ENCODE peak calls at places on chromosomes 16 and 17, in six cellular contexts. I is thoracic aorta, K is EL, P is NCI-H2081, B is right lobe of liver, V is nephron progenitor cell. O is an unnamed sample.

GRCh38 chr16:19085679-19086200 is 18.3 kb downstream of the COQ7 start:
- DNase-seq in P (no peak), V (no peak), B (no peak), K (peak; percentile 42), I (no peak), O (no peak)

GRCh38 chr17:57898487-57899311 is 48.9 kb upstream of the MRPS23 start:
- DNase-seq in K (peak; percentile 79), P (no peak), I (no peak), B (no peak), V (peak; percentile 71), O (no peak)

GRCh38 chr17:17830740-17831207 is 6.0 kb downstream of the SREBF1 start:
- DNase-seq in P (no peak), B (peak; percentile 97), K (no peak), V (no peak), I (no peak), O (no peak)

GRCh38 chr16:20322696-20323095 is 4.6 kb downstream of the GP2 start:
- DNase-seq in B (no peak), V (no peak), I (no peak), K (no peak), P (no peak), O (no peak)

GRCh38 chr17:50563095-50563511 is 2.6 kb downstream of the CACNA1G start:
- DNase-seq in B (no peak), I (no peak), K (no peak), P (no peak), V (no peak), O (no peak)

GRCh38 chr17:81035389-81036127 is 607 bp downstream of the BAIAP2 start:
- DNase-seq in V (peak; percentile 60), I (no peak), P (no peak), K (peak; percentile 28), B (peak; percentile 68), O (peak; percentile 32)

GRCh38 chr17:78241277-78242023 is 10.0 kb downstream of the TMEM235 start:
- DNase-seq in P (peak; percentile 22), I (no peak), V (no peak), B (no peak), K (peak; percentile 50), O (peak; percentile 74)

GRCh38 chr17:81114694-81115093 is 50.6 kb upstream of the PVALEF start:
- DNase-seq in I (no peak), P (no peak), V (no peak), B (no peak), K (no peak), O (no peak)

GRCh38 chr16:56950881-56951771 is 10.6 kb upstream of the CETP start:
- DNase-seq in B (no peak), V (peak; percentile 61), K (peak; percentile 61), I (no peak), P (peak; percentile 5), O (peak; percentile 73)

GRCh38 chr16:4726616-4727015 is 7.5 kb downstream of the ANKS3 start:
- DNase-seq in I (no peak), K (no peak), V (no peak), B (no peak), P (no peak), O (no peak)

GRCh38 chr16:67024384-67024896 is 4.5 kb upstream of the CBFB start:
- DNase-seq in P (no peak), V (no peak), B (no peak), I (no peak), K (no peak), O (no peak)

GRCh38 chr17:4735825-4736651 is 3.6 kb upstream of the ZMYND15 start:
- DNase-seq in K (no peak), P (no peak), V (no peak), I (no peak), B (no peak), O (peak; percentile 6)

GRCh38 chr17:12519956-12520594 is 145.6 kb upstream of the MYOCD start:
- DNase-seq in P (no peak), B (no peak), V (no peak), K (no peak), I (no peak), O (no peak)

GRCh38 chr17:75047398-75048098 is 523 bp downstream of the KCTD2 start:
- DNase-seq in K (no peak), B (peak; percentile 65), P (no peak), V (peak; percentile 58), I (no peak), O (peak; percentile 28)

GRCh38 chr17:33651631-33652030 is 358.5 kb upstream of the ASIC2 start:
- DNase-seq in P (no peak), K (no peak), B (no peak), V (no peak), I (no peak), O (peak; percentile 28)

GRCh38 chr17:34252138-34252889 is 2.8 kb upstream of the CCL2 start:
- DNase-seq in P (no peak), I (peak; percentile 86), V (no peak), K (peak; percentile 96), B (peak; percentile 88), O (peak; percentile 95)

GRCh38 chr16:11748404-11749254 is 6.0 kb upstream of the TXNDC11 start:
- DNase-seq in B (no peak), P (no peak), V (no peak), K (no peak), I (no peak), O (no peak)

GRCh38 chr17:78184311-78184710 is 2.5 kb downstream of the TK1 start:
- DNase-seq in V (no peak), P (no peak), I (no peak), B (no peak), K (no peak), O (no peak)

GRCh38 chr16:12235110-12235509 is 258.6 kb downstream of the SNX29 start:
- DNase-seq in B (no peak), K (no peak), V (no peak), P (peak; percentile 46), I (no peak), O (peak; percentile 62)

GRCh38 chr17:68437979-68438877 is 19.1 kb downstream of the WIPI1 start:
- DNase-seq in K (no peak), I (no peak), V (no peak), P (no peak), B (peak; percentile 68), O (no peak)

GRCh38 chr17:48012151-48012520 is 25.5 kb downstream of the COPZ2 start:
- DNase-seq in I (no peak), K (peak; percentile 50), P (peak; percentile 89), V (peak; percentile 84), B (peak; percentile 50), O (no peak)

GRCh38 chr17:2122641-2123302 is 67.9 kb downstream of the HIC1 start:
- DNase-seq in V (no peak), P (peak; percentile 44), B (peak; percentile 84), K (no peak), I (no peak), O (peak; percentile 23)

GRCh38 chr17:35164716-35165115 is 17.1 kb downstream of the UNC45B start:
- DNase-seq in K (no peak), I (no peak), B (no peak), P (no peak), V (no peak), O (no peak)

GRCh38 chr16:67652578-67653130 is 7.4 kb downstream of the ACD start:
- DNase-seq in K (peak; percentile 25), V (peak; percentile 80), I (no peak), P (peak; percentile 22), B (no peak), O (no peak)

GRCh38 chr16:3143189-3143588 is 8.4 kb downstream of the ZNF213 start:
- DNase-seq in V (no peak), B (no peak), P (no peak), I (no peak), K (no peak), O (no peak)

GRCh38 chr17:67177732-67178131 is 67.3 kb downstream of the HELZ start:
- DNase-seq in P (no peak), V (no peak), I (no peak), B (no peak), K (no peak), O (no peak)

GRCh38 chr17:42819939-42820535 is 4.0 kb downstream of the BECN1 start:
- DNase-seq in I (no peak), P (peak; percentile 70), V (peak; percentile 77), K (peak; percentile 68), B (no peak), O (peak; percentile 66)

GRCh38 chr17:77834170-77835115 is 124.1 kb upstream of the TNRC6C start:
- DNase-seq in I (peak; percentile 65), P (no peak), V (no peak), B (peak; percentile 52), K (peak; percentile 91), O (peak; percentile 95)